ENCODE peak calls at places on chromosomes 6 and 20, in four cellular contexts. E, Y, S and J are unnamed samples.

GRCh38 chr6:158031445-158032353 is 50.0 kb downstream of the SYNJ2 start:
- DNase-seq in E (peak), Y (no peak), S (no peak), J (peak)

GRCh38 chr20:51327251-51327841 is 215.2 kb downstream of the NFATC2 start:
- DNase-seq in E (no peak), Y (no peak), S (no peak), J (no peak)

GRCh38 chr6:154169193-154169847 is 130.3 kb downstream of the OPRM1 start:
- DNase-seq in E (peak), Y (no peak), S (no peak), J (peak)

GRCh38 chr20:3749689-3750639 is 17.5 kb downstream of the HSPA12B start:
- DNase-seq in E (peak), Y (no peak), S (no peak), J (no peak)

GRCh38 chr6:148146717-148147116 is 195.9 kb upstream of the SASH1 start:
- DNase-seq in E (no peak), Y (no peak), S (peak), J (no peak)

GRCh38 chr6:75932067-75932466 is 140.4 kb downstream of the IMPG1 start:
- DNase-seq in E (peak), Y (no peak), S (no peak), J (peak)

GRCh38 chr6:168206186-168206585 is 113.4 kb downstream of the DACT2 start:
- DNase-seq in E (no peak), Y (no peak), S (no peak), J (no peak)

GRCh38 chr6:129353067-129353466 is 356.9 kb downstream of the ARHGAP18 start:
- DNase-seq in E (no peak), Y (no peak), S (no peak), J (no peak)

GRCh38 chr20:58020656-58021454 is 207.6 kb downstream of the ANKRD60 start:
- DNase-seq in E (no peak), Y (peak), S (no peak), J (no peak)

GRCh38 chr20:15637971-15638754 is 935.1 kb downstream of the KIF16B start:
- DNase-seq in E (no peak), Y (peak), S (no peak), J (no peak)

GRCh38 chr20:48787861-48788375 is 39.9 kb downstream of the PREX1 start:
- DNase-seq in E (peak), Y (no peak), S (no peak), J (peak)

GRCh38 chr6:33962673-33963072 is 158.9 kb upstream of the MLN start:
- DNase-seq in E (no peak), Y (no peak), S (no peak), J (no peak)

GRCh38 chr6:148530394-148530923 is 187.8 kb downstream of the SASH1 start:
- DNase-seq in E (peak), Y (no peak), S (no peak), J (peak)

GRCh38 chr6:161225677-161226004 is 48.2 kb downstream of the AGPAT4 start:
- DNase-seq in E (no peak), Y (no peak), S (no peak), J (no peak)

GRCh38 chr6:73558624-73559398 is 38.0 kb upstream of the EEF1A1 start:
- DNase-seq in E (no peak), Y (no peak), S (no peak), J (no peak)

GRCh38 chr20:40754372-40754943 is 65.4 kb upstream of the MAFB start:
- DNase-seq in E (no peak), Y (no peak), S (no peak), J (no peak)

GRCh38 chr6:84466521-84466920 is 239.1 kb upstream of the CEP162 start:
- DNase-seq in E (no peak), Y (no peak), S (no peak), J (no peak)

GRCh38 chr6:157246048-157246630 is 77.2 kb downstream of the TMEM242 start:
- DNase-seq in E (no peak), Y (no peak), S (no peak), J (no peak)